ENCODE peak calls at places on chromosomes 3 and 15, in seven cellular contexts. One of them, this sample, is unnamed.

GRCh38 chr3:75781079-75781745 is 4.1 kb downstream of the ZNF717 start:
- DNase-seq in psoas muscle: no peak
- DNase-seq in heart right ventricle: no peak
- DNase-seq in A549: no peak
- DNase-seq in Karpas-422: no peak
- DNase-seq in prostate gland: no peak
- DNase-seq in mammary epithelial cell: peak
- DNase-seq in this sample: no peak

GRCh38 chr3:156409694-156410093 is 145.2 kb downstream of the SSR3 start:
- DNase-seq in mammary epithelial cell: no peak
- DNase-seq in A549: no peak
- DNase-seq in prostate gland: no peak
- DNase-seq in heart right ventricle: no peak
- DNase-seq in psoas muscle: no peak
- DNase-seq in Karpas-422: no peak
- DNase-seq in this sample: no peak

GRCh38 chr3:120450261-120450913 is 405 bp downstream of the FSTL1 start:
- DNase-seq in psoas muscle: peak
- DNase-seq in mammary epithelial cell: peak
- DNase-seq in prostate gland: peak
- DNase-seq in A549: peak
- DNase-seq in Karpas-422: no peak
- DNase-seq in heart right ventricle: peak
- DNase-seq in this sample: peak

GRCh38 chr3:114356084-114357009 is 62.5 kb downstream of the TIGIT start:
- DNase-seq in heart right ventricle: no peak
- DNase-seq in mammary epithelial cell: no peak
- DNase-seq in psoas muscle: no peak
- DNase-seq in A549: no peak
- DNase-seq in prostate gland: no peak
- DNase-seq in Karpas-422: no peak
- DNase-seq in this sample: no peak

GRCh38 chr3:50392101-50392715 is 32.9 kb upstream of the TMEM115 start:
- DNase-seq in mammary epithelial cell: no peak
- DNase-seq in heart right ventricle: peak
- DNase-seq in prostate gland: no peak
- DNase-seq in Karpas-422: no peak
- DNase-seq in A549: no peak
- DNase-seq in psoas muscle: no peak
- DNase-seq in this sample: no peak

GRCh38 chr15:80498652-80499051 is 94.5 kb downstream of the ARNT2 start:
- DNase-seq in A549: no peak
- DNase-seq in Karpas-422: no peak
- DNase-seq in mammary epithelial cell: no peak
- DNase-seq in prostate gland: no peak
- DNase-seq in heart right ventricle: no peak
- DNase-seq in psoas muscle: no peak
- DNase-seq in this sample: no peak

GRCh38 chr3:124336067-124336656 is 344.2 kb upstream of the ROPN1 start:
- DNase-seq in psoas muscle: no peak
- DNase-seq in mammary epithelial cell: no peak
- DNase-seq in Karpas-422: no peak
- DNase-seq in A549: no peak
- DNase-seq in heart right ventricle: no peak
- DNase-seq in prostate gland: no peak
- DNase-seq in this sample: no peak

GRCh38 chr3:58670506-58671125 is 4.0 kb upstream of the FAM3D start:
- DNase-seq in heart right ventricle: no peak
- DNase-seq in A549: no peak
- DNase-seq in psoas muscle: no peak
- DNase-seq in mammary epithelial cell: no peak
- DNase-seq in prostate gland: no peak
- DNase-seq in Karpas-422: no peak
- DNase-seq in this sample: peak

GRCh38 chr3:129605593-129606521 is 619 bp downstream of the PLXND1 start:
- DNase-seq in A549: peak
- DNase-seq in psoas muscle: peak
- DNase-seq in prostate gland: no peak
- DNase-seq in mammary epithelial cell: peak
- DNase-seq in heart right ventricle: no peak
- DNase-seq in Karpas-422: no peak
- DNase-seq in this sample: no peak

GRCh38 chr15:62850791-62851291 is 191.7 kb upstream of the TPM1 start:
- DNase-seq in Karpas-422: no peak
- DNase-seq in mammary epithelial cell: peak
- DNase-seq in psoas muscle: no peak
- DNase-seq in prostate gland: no peak
- DNase-seq in A549: peak
- DNase-seq in heart right ventricle: no peak
- DNase-seq in this sample: no peak

GRCh38 chr3:14125193-14126016 is 553 bp downstream of the TMEM43 start:
- DNase-seq in prostate gland: peak
- DNase-seq in psoas muscle: no peak
- DNase-seq in mammary epithelial cell: peak
- DNase-seq in A549: peak
- DNase-seq in heart right ventricle: peak
- DNase-seq in Karpas-422: peak
- DNase-seq in this sample: peak

GRCh38 chr3:88031543-88032148 is 27.2 kb downstream of the CGGBP1 start:
- DNase-seq in psoas muscle: no peak
- DNase-seq in mammary epithelial cell: peak
- DNase-seq in A549: peak
- DNase-seq in prostate gland: no peak
- DNase-seq in Karpas-422: peak
- DNase-seq in heart right ventricle: no peak
- DNase-seq in this sample: no peak

GRCh38 chr3:33962383-33962782 is 164.0 kb downstream of the PDCD6IP start:
- DNase-seq in mammary epithelial cell: no peak
- DNase-seq in prostate gland: no peak
- DNase-seq in Karpas-422: no peak
- DNase-seq in heart right ventricle: no peak
- DNase-seq in psoas muscle: no peak
- DNase-seq in A549: no peak
- DNase-seq in this sample: no peak

GRCh38 chr3:185678027-185678426 is 91.9 kb downstream of the SENP2 start:
- DNase-seq in psoas muscle: no peak
- DNase-seq in mammary epithelial cell: no peak
- DNase-seq in prostate gland: no peak
- DNase-seq in Karpas-422: no peak
- DNase-seq in heart right ventricle: no peak
- DNase-seq in A549: no peak
- DNase-seq in this sample: no peak

GRCh38 chr15:48418343-48418742 is 87.1 kb downstream of the DUT start:
- DNase-seq in mammary epithelial cell: no peak
- DNase-seq in Karpas-422: no peak
- DNase-seq in psoas muscle: no peak
- DNase-seq in prostate gland: no peak
- DNase-seq in heart right ventricle: no peak
- DNase-seq in A549: no peak
- DNase-seq in this sample: no peak

GRCh38 chr15:48414015-48414414 is 82.8 kb downstream of the DUT start:
- DNase-seq in psoas muscle: no peak
- DNase-seq in heart right ventricle: no peak
- DNase-seq in mammary epithelial cell: no peak
- DNase-seq in prostate gland: no peak
- DNase-seq in A549: no peak
- DNase-seq in Karpas-422: no peak
- DNase-seq in this sample: no peak

GRCh38 chr15:48416301-48416700 is 85.1 kb downstream of the DUT start:
- DNase-seq in mammary epithelial cell: no peak
- DNase-seq in heart right ventricle: no peak
- DNase-seq in prostate gland: no peak
- DNase-seq in A549: no peak
- DNase-seq in Karpas-422: no peak
- DNase-seq in psoas muscle: no peak
- DNase-seq in this sample: no peak

GRCh38 chr15:48413304-48413703 is 82.1 kb downstream of the DUT start:
- DNase-seq in psoas muscle: no peak
- DNase-seq in A549: no peak
- DNase-seq in Karpas-422: no peak
- DNase-seq in mammary epithelial cell: no peak
- DNase-seq in heart right ventricle: no peak
- DNase-seq in prostate gland: no peak
- DNase-seq in this sample: no peak

DNA sequence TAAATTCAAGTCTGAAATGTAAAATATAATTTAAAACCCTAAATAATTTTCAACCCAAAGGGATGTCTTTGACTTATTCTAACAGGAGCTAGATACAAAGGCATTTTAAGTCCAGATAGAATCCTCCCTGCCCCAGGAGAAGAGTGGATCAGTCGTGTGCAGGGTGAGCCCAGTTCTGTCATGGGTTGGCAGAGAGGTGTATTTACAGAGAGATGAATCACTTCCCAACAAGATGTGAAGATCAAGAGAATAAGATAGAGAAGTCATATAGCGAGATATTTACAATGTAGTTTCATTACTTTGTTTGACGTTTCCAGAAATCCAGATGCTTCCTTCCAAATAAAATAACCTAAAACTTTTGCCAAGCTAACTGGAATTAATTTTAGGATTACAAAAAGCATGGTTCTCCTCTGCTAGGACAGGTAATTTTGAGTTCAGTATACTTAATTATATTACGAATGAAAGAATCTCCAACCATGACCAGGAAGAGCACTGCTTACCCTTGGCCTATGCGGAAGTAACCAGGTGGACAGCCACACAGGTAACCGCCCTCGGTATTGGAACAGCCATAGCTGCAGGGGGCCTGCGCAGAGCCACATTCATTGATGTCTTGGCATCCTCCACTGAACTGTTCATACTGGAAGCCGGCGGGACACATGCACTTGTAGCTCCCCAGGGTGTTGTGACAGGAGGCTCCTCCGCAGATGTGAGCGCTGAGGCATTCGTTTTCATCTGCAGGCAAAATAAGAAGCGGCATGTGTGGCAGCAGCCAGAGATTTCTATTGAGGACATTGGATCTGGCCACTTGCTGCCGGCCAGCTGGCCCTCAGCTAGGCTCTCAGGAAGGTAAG is 84.0 kb downstream of the DUT start:
- DNase-seq in Karpas-422: no peak
- DNase-seq in A549: peak
- DNase-seq in mammary epithelial cell: peak
- DNase-seq in heart right ventricle: no peak
- DNase-seq in prostate gland: peak
- DNase-seq in psoas muscle: no peak
- DNase-seq in this sample: no peak
- H3K27ac ChIP-seq in Karpas-422: no peak
- H3K27ac ChIP-seq in A549: peak
- H3K27ac ChIP-seq in mammary epithelial cell: no peak
- H3K27ac ChIP-seq in heart right ventricle: no peak
- H3K27ac ChIP-seq in prostate gland: peak
- H3K27ac ChIP-seq in psoas muscle: no peak
- H3K27ac ChIP-seq in this sample: no peak

GRCh38 chr3:107212709-107213664 is 164.3 kb upstream of the CCDC54 start:
- DNase-seq in prostate gland: no peak
- DNase-seq in Karpas-422: no peak
- DNase-seq in psoas muscle: no peak
- DNase-seq in heart right ventricle: no peak
- DNase-seq in mammary epithelial cell: no peak
- DNase-seq in A549: no peak
- DNase-seq in this sample: no peak
- H3K27ac ChIP-seq in prostate gland: no peak
- H3K27ac ChIP-seq in Karpas-422: no peak
- H3K27ac ChIP-seq in psoas muscle: no peak
- H3K27ac ChIP-seq in heart right ventricle: no peak
- H3K27ac ChIP-seq in mammary epithelial cell: peak
- H3K27ac ChIP-seq in A549: no peak
- H3K27ac ChIP-seq in this sample: no peak

GRCh38 chr3:24137354-24137753 is 192.3 kb downstream of the NR1D2 start:
- DNase-seq in prostate gland: no peak
- DNase-seq in A549: no peak
- DNase-seq in mammary epithelial cell: no peak
- DNase-seq in Karpas-422: no peak
- DNase-seq in heart right ventricle: no peak
- DNase-seq in psoas muscle: no peak
- DNase-seq in this sample: no peak

GRCh38 chr3:24137958-24138875 is 193.1 kb downstream of the NR1D2 start:
- DNase-seq in Karpas-422: peak
- DNase-seq in mammary epithelial cell: peak
- DNase-seq in prostate gland: peak
- DNase-seq in psoas muscle: no peak
- DNase-seq in A549: no peak
- DNase-seq in heart right ventricle: no peak
- DNase-seq in this sample: no peak

GRCh38 chr3:24138876-24139256 is 193.8 kb downstream of the NR1D2 start:
- DNase-seq in mammary epithelial cell: no peak
- DNase-seq in A549: no peak
- DNase-seq in Karpas-422: no peak
- DNase-seq in heart right ventricle: no peak
- DNase-seq in prostate gland: no peak
- DNase-seq in psoas muscle: no peak
- DNase-seq in this sample: no peak

GRCh38 chr3:24141548-24141947 is 196.5 kb downstream of the NR1D2 start:
- DNase-seq in heart right ventricle: no peak
- DNase-seq in Karpas-422: no peak
- DNase-seq in psoas muscle: no peak
- DNase-seq in prostate gland: no peak
- DNase-seq in A549: no peak
- DNase-seq in mammary epithelial cell: no peak
- DNase-seq in this sample: no peak

DNA sequence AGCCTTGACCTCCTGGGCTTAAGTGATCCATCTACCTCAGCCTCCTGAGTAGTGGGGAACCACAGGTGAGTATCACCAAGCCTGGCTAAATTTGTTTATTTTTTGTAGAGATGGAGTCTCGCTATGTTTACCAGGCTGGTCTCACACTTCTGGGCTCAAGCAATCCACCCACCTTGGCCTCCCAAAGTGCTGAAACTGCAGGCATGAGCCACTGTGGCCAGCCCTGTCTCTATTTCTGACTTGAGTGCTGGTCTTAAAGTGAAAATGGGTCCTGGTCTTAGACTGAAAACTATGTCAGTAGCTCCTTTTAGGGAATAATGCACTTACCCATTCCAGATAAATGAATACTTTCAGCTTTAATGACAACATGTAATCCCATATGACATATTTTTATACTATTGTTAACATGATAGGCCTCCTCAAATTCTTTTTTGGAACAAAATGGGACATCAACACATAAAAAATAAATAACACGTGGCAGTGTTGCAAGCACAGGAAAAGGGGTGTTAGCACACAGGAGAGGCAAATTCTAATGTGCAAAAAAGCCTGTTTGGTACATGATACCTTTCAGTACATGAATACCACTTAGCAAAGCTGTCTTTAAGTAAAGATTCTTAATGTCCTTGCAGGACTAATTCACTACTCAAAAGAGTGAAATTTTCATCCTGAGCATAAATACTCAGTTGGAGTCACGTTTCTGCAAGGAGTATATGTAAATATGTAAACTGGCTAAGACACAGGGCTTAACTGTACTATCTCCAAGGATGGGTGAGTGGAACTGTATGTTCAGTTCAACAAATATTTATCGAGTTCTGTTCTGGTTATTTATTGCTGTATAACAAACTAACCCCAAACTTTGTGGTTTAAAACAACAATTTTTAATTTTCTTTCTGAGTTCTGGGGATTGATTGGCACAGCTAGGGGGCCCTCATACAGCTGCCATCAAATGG is 194.7 kb downstream of the NR1D2 start:
- DNase-seq in Karpas-422: no peak
- DNase-seq in mammary epithelial cell: no peak
- DNase-seq in psoas muscle: no peak
- DNase-seq in prostate gland: peak
- DNase-seq in A549: no peak
- DNase-seq in heart right ventricle: no peak
- DNase-seq in this sample: no peak
- H3K27ac ChIP-seq in Karpas-422: peak
- H3K27ac ChIP-seq in mammary epithelial cell: no peak
- H3K27ac ChIP-seq in psoas muscle: peak
- H3K27ac ChIP-seq in prostate gland: peak
- H3K27ac ChIP-seq in A549: no peak
- H3K27ac ChIP-seq in heart right ventricle: peak
- H3K27ac ChIP-seq in this sample: no peak

GRCh38 chr3:71547254-71548198 is 36.0 kb downstream of the FOXP1 start:
- DNase-seq in psoas muscle: no peak
- DNase-seq in heart right ventricle: no peak
- DNase-seq in A549: no peak
- DNase-seq in prostate gland: no peak
- DNase-seq in mammary epithelial cell: no peak
- DNase-seq in Karpas-422: no peak
- DNase-seq in this sample: no peak
- H3K27ac ChIP-seq in psoas muscle: no peak
- H3K27ac ChIP-seq in heart right ventricle: no peak
- H3K27ac ChIP-seq in A549: peak
- H3K27ac ChIP-seq in prostate gland: peak
- H3K27ac ChIP-seq in mammary epithelial cell: no peak
- H3K27ac ChIP-seq in Karpas-422: peak
- H3K27ac ChIP-seq in this sample: no peak